ENCODE peak calls at places on chromosomes 12 and 14, in four cellular contexts. Q is psoas muscle, P is IMR-90, D is Peyer's patch. H is an unnamed sample.

GRCh38 chr12:70695361-70696023 is 58.3 kb upstream of the PTPRB start:
- DNase-seq in Q (no peak), P (no peak), D (no peak), H (no peak)

GRCh38 chr12:92340003-92340402 is 194.4 kb upstream of the BTG1 start:
- DNase-seq in Q (no peak), P (no peak), D (no peak), H (no peak)

GRCh38 chr12:54261817-54262402 is 18.0 kb downstream of the CBX5 start:
- DNase-seq in Q (no peak), P (no peak), D (no peak), H (no peak)

GRCh38 chr12:49483621-49484020 is 55.2 kb upstream of the KCNH3 start:
- DNase-seq in P (no peak), D (no peak), Q (no peak), H (no peak)

GRCh38 chr14:63650336-63650952 is 8.8 kb upstream of the WDR89 start:
- DNase-seq in D (no peak), Q (no peak), P (peak; percentile 42), H (peak; percentile 34)

GRCh38 chr12:52121848-52122838 is 42.6 kb downstream of the SMIM41 start:
- DNase-seq in Q (peak; percentile 59), P (peak; percentile 58), D (peak; percentile 64), H (peak; percentile 40)

GRCh38 chr14:65239897-65240296 is 137.6 kb upstream of the MAX start:
- DNase-seq in P (no peak), Q (no peak), D (no peak), H (no peak)

GRCh38 chr12:102869571-102869970 is 47.5 kb downstream of the PAH start:
- DNase-seq in Q (no peak), D (no peak), P (no peak), H (no peak)

GRCh38 chr12:6606331-6607131 is 648 bp downstream of the CHD4 start:
- DNase-seq in Q (peak; percentile 82), D (peak; percentile 87), P (peak; percentile 23), H (no peak)

GRCh38 chr12:39236994-39237393 is 205.9 kb downstream of the KIF21A start:
- DNase-seq in Q (no peak), D (no peak), P (no peak), H (peak; percentile 14)

GRCh38 chr14:90839024-90839888 is 23.0 kb upstream of the TTC7B start:
- DNase-seq in Q (peak; percentile 61), P (peak; percentile 63), D (no peak), H (peak; percentile 63)

GRCh38 chr12:4974217-4974616 is 64.5 kb downstream of the KCNA1 start:
- DNase-seq in D (no peak), P (no peak), Q (no peak), H (no peak)

GRCh38 chr14:75459099-75459741 is 31.4 kb downstream of the JDP2 start:
- DNase-seq in D (no peak), P (no peak), Q (no peak), H (no peak)

GRCh38 chr14:24911324-24912095 is 138.4 kb downstream of the STXBP6 start:
- DNase-seq in Q (no peak), D (no peak), P (peak; percentile 82), H (peak; percentile 98)

GRCh38 chr12:96892104-96892503 is 15.0 kb upstream of the NEDD1 start:
- DNase-seq in P (no peak), D (no peak), Q (no peak), H (no peak)

GRCh38 chr14:89206426-89206825 is 210.6 kb downstream of the FOXN3 start:
- DNase-seq in Q (peak; percentile 38), D (no peak), P (no peak), H (peak; percentile 45)

GRCh38 chr12:65606008-65606766 is 218.1 kb upstream of the HMGA2 start:
- DNase-seq in Q (no peak), P (no peak), D (no peak), H (no peak)

GRCh38 chr12:116411977-116412376 is 134.5 kb upstream of the MED13L start:
- DNase-seq in Q (no peak), D (no peak), P (no peak), H (no peak)

GRCh38 chr12:116418551-116418950 is 140.6 kb upstream of the MAP1LC3B2 start:
- DNase-seq in Q (no peak), D (no peak), P (no peak), H (no peak)

GRCh38 chr12:116416161-116416560 is 138.7 kb upstream of the MED13L start:
- DNase-seq in Q (no peak), D (no peak), P (no peak), H (peak; percentile 34)

GRCh38 chr12:116415408-116416108 is 138.1 kb upstream of the MED13L start:
- DNase-seq in D (no peak), Q (no peak), P (no peak), H (no peak)

GRCh38 chr12:116414891-116415290 is 137.4 kb upstream of the MED13L start:
- DNase-seq in Q (no peak), D (no peak), P (no peak), H (no peak)
- TF ChIP-seq CTCF in Q (no peak), D (no peak), P (no peak), H (no peak)

DNA sequence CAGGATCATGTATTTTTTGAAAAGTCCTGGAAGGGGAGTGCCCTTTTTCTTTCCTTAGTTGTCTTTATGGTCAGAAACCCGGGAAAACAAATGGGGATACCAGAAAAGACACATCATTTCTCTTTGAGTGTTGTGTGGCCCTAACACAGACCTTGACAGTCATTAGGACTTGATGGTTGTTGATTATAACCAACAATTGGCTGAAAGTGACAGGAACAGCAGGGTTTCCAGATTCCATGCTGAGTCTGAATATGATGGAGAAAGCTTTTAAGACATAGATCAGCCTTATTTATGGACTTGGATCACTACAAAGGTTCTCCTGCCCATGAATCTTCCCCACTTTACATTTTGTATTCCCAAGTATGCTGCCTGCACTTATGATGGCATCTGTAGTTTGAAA is 30.3 kb downstream of the POLR3B start:
- DNase-seq in D (no peak), Q (no peak), P (no peak), H (no peak)
- TF ChIP-seq CTCF in D (no peak), Q (no peak), P (no peak), H (no peak)

DNA sequence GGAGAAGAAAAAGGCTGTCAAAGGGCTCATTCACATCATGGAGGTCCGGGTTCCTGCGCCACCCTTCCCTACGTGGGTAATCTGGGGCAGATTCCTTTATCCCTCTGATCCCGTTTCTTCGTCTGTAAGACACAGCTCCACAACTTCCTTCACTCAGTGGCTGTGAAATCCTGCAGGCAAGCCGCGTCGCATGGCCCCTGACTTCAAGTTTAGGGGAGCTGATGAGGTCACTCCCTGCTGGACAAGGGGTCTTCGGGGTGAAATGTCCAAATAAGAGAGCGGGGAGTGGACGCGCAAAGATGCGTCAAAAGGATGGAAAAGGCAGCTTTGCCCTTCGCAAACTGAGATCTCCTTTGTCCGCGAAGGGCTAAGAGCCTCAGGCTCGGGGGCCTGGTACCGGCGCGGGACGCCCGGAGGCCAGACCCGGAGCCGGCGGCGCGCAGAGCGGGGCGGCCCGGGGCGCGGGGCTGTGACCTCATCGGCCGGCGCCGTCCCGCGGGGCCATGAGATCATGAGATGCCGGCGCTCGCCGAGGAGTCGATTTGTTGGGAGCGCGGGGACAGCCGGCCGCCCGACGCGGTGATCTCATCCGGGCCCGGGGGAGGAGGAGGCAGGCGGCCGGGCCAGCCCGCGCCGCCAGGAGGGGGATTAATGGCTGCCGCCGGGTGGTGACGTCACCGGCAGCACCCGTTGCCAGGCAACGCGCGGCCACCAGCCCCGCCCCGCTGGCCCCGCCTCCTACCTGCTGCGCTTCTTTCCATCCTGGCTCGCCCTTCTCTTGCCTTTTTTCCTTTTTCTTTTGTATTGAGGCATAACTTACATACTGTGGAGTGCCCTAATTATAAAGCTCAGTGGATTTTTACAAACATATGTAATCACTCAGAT is 62.1 kb downstream of the HRK start:
- DNase-seq in P (peak; percentile 92), D (peak; percentile 91), Q (peak; percentile 92), H (peak; percentile 93)
- TF ChIP-seq CTCF in P (no peak), D (no peak), Q (no peak), H (no peak)

GRCh38 chr12:80413462-80413861 is 30.6 kb upstream of the PTPRQ start:
- DNase-seq in P (no peak), Q (no peak), D (no peak), H (no peak)
- TF ChIP-seq CTCF in P (peak; percentile 32), Q (no peak), D (no peak), H (no peak)

GRCh38 chr12:121223283-121223946 is 13.5 kb downstream of the P2RX4 start:
- DNase-seq in D (peak; percentile 25), P (no peak), Q (no peak), H (no peak)
- TF ChIP-seq CTCF in D (peak; percentile 76), P (peak; percentile 25), Q (no peak), H (peak; percentile 12)

DNA sequence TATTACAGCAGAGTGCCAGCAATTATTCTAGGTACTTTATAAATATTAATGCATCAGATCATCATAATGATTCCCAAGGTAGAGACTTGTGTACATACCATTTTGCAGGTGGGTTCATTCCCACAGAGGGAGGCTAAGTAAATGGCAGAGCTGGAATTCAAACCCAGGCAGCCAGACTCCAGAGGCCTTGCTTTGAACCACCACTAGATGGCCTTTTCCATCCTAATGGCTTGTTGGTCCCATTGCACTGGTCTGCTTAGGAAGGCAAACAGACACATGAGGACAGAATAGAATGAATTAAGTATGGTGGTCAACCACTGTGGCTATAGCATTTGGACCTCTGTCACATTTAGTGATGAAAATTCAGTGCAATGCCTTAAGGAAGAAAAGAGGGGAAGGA is 158.7 kb downstream of the METTL25 start:
- DNase-seq in D (no peak), Q (no peak), P (peak; percentile 4), H (peak; percentile 1)
- TF ChIP-seq CTCF in D (peak; percentile 24), Q (no peak), P (peak; percentile 13), H (peak; percentile 48)

GRCh38 chr12:66944365-66944764 is 265.5 kb upstream of the GRIP1 start:
- DNase-seq in D (no peak), Q (no peak), P (no peak), H (no peak)

GRCh38 chr12:66945189-66945817 is 266.4 kb upstream of the GRIP1 start:
- DNase-seq in P (no peak), Q (no peak), D (no peak), H (no peak)

GRCh38 chr12:66941150-66941549 is 262.3 kb upstream of the GRIP1 start:
- DNase-seq in P (no peak), D (no peak), Q (no peak), H (no peak)

GRCh38 chr12:66947119-66947518 is 268.2 kb upstream of the GRIP1 start:
- DNase-seq in D (no peak), P (no peak), Q (no peak), H (no peak)

GRCh38 chr12:66942741-66943465 is 264.0 kb upstream of the GRIP1 start:
- DNase-seq in Q (no peak), D (no peak), P (no peak), H (no peak)
- TF ChIP-seq CTCF in Q (no peak), D (no peak), P (no peak), H (no peak)

GRCh38 chr12:75774309-75775052 is 257.1 kb downstream of the PHLDA1 start:
- DNase-seq in P (no peak), D (no peak), Q (no peak), H (no peak)
- TF ChIP-seq CTCF in P (no peak), D (no peak), Q (no peak), H (no peak)

DNA sequence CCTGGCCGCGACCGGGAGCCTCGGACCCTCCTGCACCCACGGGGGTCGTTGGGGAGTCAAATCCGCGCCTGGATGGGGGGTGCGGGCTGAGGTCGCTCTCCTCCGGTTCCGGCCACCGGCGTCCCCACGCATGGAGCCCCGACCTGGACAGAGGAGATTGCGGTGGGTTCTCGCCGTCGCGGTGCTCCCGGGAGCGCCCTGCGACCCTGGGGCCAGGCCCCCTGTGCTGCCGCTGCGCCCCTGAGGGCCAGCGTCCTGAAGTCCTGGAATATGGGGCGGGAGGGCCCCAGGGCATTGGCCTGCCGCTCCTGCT is 345 bp downstream of the ASPG start:
- DNase-seq in Q (peak; percentile 16), P (no peak), D (no peak), H (no peak)
- TF ChIP-seq CTCF in Q (no peak), P (no peak), D (no peak), H (no peak)